ENCODE peak calls at places on chromosome 20, in seven cellular contexts. Z, T, I, P, B, H and G are unnamed samples.
A peak's percentile ranks its signal among the peaks of the same experiment; 100 is the strongest.

GRCh38 chr20:13396036-13396435 is 175.0 kb downstream of the ISM1 start:
- DNase-seq in B (no peak), P (no peak), I (no peak), H (no peak), Z (no peak), T (no peak), G (no peak)

GRCh38 chr20:49361872-49362663 is 84.2 kb upstream of the ZNFX1 start:
- DNase-seq in I (no peak), P (no peak), H (no peak), B (no peak), Z (no peak), T (no peak), G (no peak)

GRCh38 chr20:63280929-63281545 is 8.4 kb downstream of the ARFGAP1 start:
- DNase-seq in H (no peak), B (no peak), I (no peak), Z (peak; percentile 61), T (no peak), P (no peak), G (no peak)

GRCh38 chr20:63642518-63643247 is 10.5 kb downstream of the STMN3 start:
- DNase-seq in I (no peak), T (peak; percentile 8), P (no peak), B (peak; percentile 71), Z (no peak), H (peak; percentile 67), G (no peak)

GRCh38 chr20:46520976-46521579 is 7.7 kb upstream of the ZNF334 start:
- DNase-seq in T (peak; percentile 33), Z (peak; percentile 68), P (peak; percentile 25), I (peak; percentile 80), B (peak; percentile 72), H (peak; percentile 71), G (peak; percentile 44)

GRCh38 chr20:21719592-21720214 is 14.2 kb downstream of the PAX1 start:
- DNase-seq in H (peak; percentile 81), I (peak; percentile 68), B (no peak), P (peak; percentile 12), Z (peak; percentile 65), T (peak; percentile 43), G (peak; percentile 35)

GRCh38 chr20:38197217-38198008 is 32.3 kb upstream of the TGM2 start:
- DNase-seq in H (no peak), B (no peak), T (no peak), I (no peak), Z (no peak), P (no peak), G (no peak)

GRCh38 chr20:17969884-17970409 is 1.1 kb downstream of the MGME1 start:
- DNase-seq in H (no peak), Z (no peak), B (no peak), T (peak; percentile 12), I (peak; percentile 71), P (no peak), G (no peak)

GRCh38 chr20:51631011-51631950 is 88.8 kb upstream of the NFATC2 start:
- DNase-seq in T (peak; percentile 31), I (peak; percentile 28), H (no peak), B (no peak), P (no peak), Z (peak; percentile 44), G (peak; percentile 91)
- TF ChIP-seq JUND in T (peak; percentile 29), I (no peak), H (no peak), B (no peak), P (no peak), Z (peak; percentile 97), G (peak; percentile 97)

DNA sequence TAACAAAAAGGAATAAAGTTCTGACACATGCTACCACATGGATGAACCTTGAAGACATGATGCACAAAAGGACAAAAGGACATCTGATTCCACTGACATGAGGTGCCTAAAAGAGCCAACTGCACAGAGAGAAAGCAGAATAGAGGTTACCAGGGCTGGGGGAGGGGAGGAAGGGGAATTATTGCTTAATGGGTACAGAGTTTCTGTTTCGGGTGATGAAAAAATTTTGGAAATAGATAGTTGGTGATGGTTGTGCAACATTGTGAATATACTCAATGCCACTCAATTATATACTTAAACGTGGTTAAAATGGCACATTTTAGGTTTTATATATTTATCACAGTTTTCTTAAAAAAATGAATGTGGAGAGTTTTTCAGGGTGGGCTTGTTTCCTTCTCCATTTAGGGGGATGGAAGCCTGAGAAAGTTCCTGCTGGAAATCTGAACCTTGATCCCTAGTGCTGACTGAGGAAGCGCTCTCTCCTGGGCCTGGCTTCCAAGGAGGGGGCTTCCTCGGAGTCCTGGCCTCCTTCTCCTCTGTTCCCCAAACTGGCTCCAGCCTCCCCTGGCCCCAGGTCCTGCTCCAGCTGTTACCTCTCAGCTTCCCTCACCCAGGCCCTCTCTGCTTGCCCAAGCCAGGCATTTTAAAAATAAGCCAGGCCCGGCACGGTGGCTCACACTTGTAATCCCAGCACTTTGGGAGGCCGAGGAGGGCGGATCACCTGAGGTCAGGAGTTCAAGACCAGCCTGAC is 79.2 kb downstream of the NOL4L start:
- DNase-seq in H (no peak), Z (no peak), P (no peak), I (no peak), B (no peak), T (no peak), G (no peak)
- TF ChIP-seq JUND in H (no peak), Z (no peak), P (no peak), I (no peak), B (no peak), T (no peak), G (no peak)

GRCh38 chr20:35326021-35326731 is 34.0 kb upstream of the FAM83C start:
- DNase-seq in I (no peak), Z (no peak), P (no peak), H (no peak), B (no peak), T (no peak), G (no peak)
- TF ChIP-seq JUND in I (no peak), Z (no peak), P (no peak), H (no peak), B (no peak), T (no peak), G (no peak)

GRCh38 chr20:36709126-36709525 is 36.8 kb downstream of the NDRG3 start:
- DNase-seq in H (no peak), Z (no peak), I (no peak), P (no peak), B (no peak), T (no peak), G (no peak)
- TF ChIP-seq JUND in H (no peak), Z (no peak), I (no peak), P (no peak), B (no peak), T (no peak), G (no peak)

DNA sequence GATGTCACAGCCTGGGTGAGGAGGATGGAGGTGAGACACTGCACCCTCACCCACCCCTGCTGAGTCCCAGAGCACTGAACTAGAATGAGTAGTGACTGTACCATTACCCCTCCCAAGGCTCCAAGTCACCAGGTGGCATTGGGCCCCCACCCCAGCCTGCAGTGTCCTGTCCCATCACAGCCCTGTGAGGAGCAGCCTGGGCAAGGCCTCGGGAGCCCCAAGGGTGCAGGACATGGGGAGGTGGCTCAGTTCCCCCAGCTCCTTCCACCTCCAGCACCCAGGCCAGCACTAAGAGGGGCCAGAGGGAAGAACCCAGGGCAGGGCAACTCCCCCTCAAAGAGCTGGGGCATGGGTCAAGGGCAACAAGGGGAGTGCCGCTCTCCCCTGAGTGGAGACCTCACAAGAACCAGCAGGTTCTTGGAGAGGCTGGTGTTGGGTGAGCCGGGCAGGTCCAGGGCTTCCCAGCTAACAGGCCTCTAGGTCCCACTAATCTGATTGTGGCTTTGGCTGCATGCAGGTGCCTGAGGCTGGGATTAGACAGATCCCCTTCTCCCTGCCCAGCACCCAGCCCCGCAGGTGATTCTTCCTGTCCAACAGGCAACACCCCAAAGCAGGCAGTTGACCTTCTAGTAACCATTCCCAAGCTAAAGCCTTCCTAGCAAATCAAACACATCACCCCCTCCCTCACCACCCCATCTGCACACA is 2.6 kb downstream of the CST4 start:
- DNase-seq in B (no peak), I (no peak), Z (no peak), H (peak; percentile 33), P (no peak), T (no peak), G (no peak)
- TF ChIP-seq JUND in B (no peak), I (no peak), Z (no peak), H (no peak), P (no peak), T (no peak), G (no peak)